ENCODE peak calls at places on chromosomes 6 and 20, in four cellular contexts. One of them, this sample, is unnamed.

GRCh38 chr6:16911088-16911487 is 149.8 kb upstream of the ATXN1 start:
- DNase-seq in HepG2: peak
- DNase-seq in K562: no peak
- DNase-seq in HEK293T: no peak
- DNase-seq in this sample: no peak

GRCh38 chr6:157471895-157472686 is 91.1 kb downstream of the ZDHHC14 start:
- DNase-seq in K562: no peak
- DNase-seq in HepG2: no peak
- DNase-seq in HEK293T: no peak
- DNase-seq in this sample: no peak

GRCh38 chr6:109441069-109441816 is 719 bp downstream of the SMPD2 start:
- DNase-seq in K562: peak
- DNase-seq in HEK293T: peak
- DNase-seq in HepG2: peak
- DNase-seq in this sample: no peak

GRCh38 chr6:28603920-28604319 is 78.2 kb downstream of the GPX5 start:
- DNase-seq in HEK293T: no peak
- DNase-seq in HepG2: no peak
- DNase-seq in K562: no peak
- DNase-seq in this sample: no peak

GRCh38 chr6:87730310-87730709 is 28.3 kb upstream of the AKIRIN2 start:
- DNase-seq in K562: no peak
- DNase-seq in HEK293T: no peak
- DNase-seq in HepG2: peak
- DNase-seq in this sample: no peak

GRCh38 chr20:1178103-1178502 is 6.7 kb downstream of the TMEM74B start:
- DNase-seq in HepG2: no peak
- DNase-seq in HEK293T: no peak
- DNase-seq in K562: no peak
- DNase-seq in this sample: no peak

GRCh38 chr6:136550045-136550329 is 235 bp downstream of the MAP7 start:
- DNase-seq in K562: no peak
- DNase-seq in HEK293T: peak
- DNase-seq in HepG2: no peak
- DNase-seq in this sample: no peak

GRCh38 chr6:32982084-32982701 is 13.8 kb downstream of the BRD2 start:
- DNase-seq in HEK293T: no peak
- DNase-seq in K562: peak
- DNase-seq in HepG2: no peak
- DNase-seq in this sample: no peak

GRCh38 chr6:67633058-67633457 is 1002.0 kb upstream of the ADGRB3 start:
- DNase-seq in K562: no peak
- DNase-seq in HepG2: no peak
- DNase-seq in HEK293T: no peak
- DNase-seq in this sample: no peak

GRCh38 chr6:42217165-42217522 is 517 bp downstream of the MRPS10 start:
- DNase-seq in HepG2: no peak
- DNase-seq in K562: no peak
- DNase-seq in HEK293T: no peak
- DNase-seq in this sample: no peak

GRCh38 chr6:157867155-157867559 is 44.1 kb downstream of the SNX9 start:
- DNase-seq in HEK293T: no peak
- DNase-seq in HepG2: no peak
- DNase-seq in K562: peak
- DNase-seq in this sample: no peak

GRCh38 chr20:50930139-50931047 is 844 bp downstream of the ADNP start:
- DNase-seq in HEK293T: no peak
- DNase-seq in HepG2: no peak
- DNase-seq in K562: peak
- DNase-seq in this sample: no peak

GRCh38 chr6:16623029-16623653 is 138.1 kb downstream of the ATXN1 start:
- DNase-seq in K562: peak
- DNase-seq in HepG2: no peak
- DNase-seq in HEK293T: no peak
- DNase-seq in this sample: no peak

GRCh38 chr6:167786859-167787675 is 39.6 kb upstream of the AFDN start:
- DNase-seq in HEK293T: no peak
- DNase-seq in HepG2: no peak
- DNase-seq in K562: no peak
- DNase-seq in this sample: no peak

GRCh38 chr6:36025932-36026327 is 1.5 kb upstream of the SLC26A8 start:
- DNase-seq in HepG2: peak
- DNase-seq in K562: peak
- DNase-seq in HEK293T: no peak
- DNase-seq in this sample: no peak

GRCh38 chr6:53770690-53771320 is 24.0 kb upstream of the LRRC1 start:
- DNase-seq in HEK293T: no peak
- DNase-seq in HepG2: no peak
- DNase-seq in K562: no peak
- DNase-seq in this sample: no peak

GRCh38 chr6:15023448-15023847 is 222.4 kb upstream of the JARID2 start:
- DNase-seq in K562: no peak
- DNase-seq in HepG2: no peak
- DNase-seq in HEK293T: no peak
- DNase-seq in this sample: peak

GRCh38 chr6:138509371-138509770 is 10.1 kb upstream of the NHSL1 start:
- DNase-seq in K562: peak
- DNase-seq in HepG2: peak
- DNase-seq in HEK293T: peak
- DNase-seq in this sample: no peak

GRCh38 chr6:44850367-44850766 is 462.9 kb downstream of the CDC5L start:
- DNase-seq in K562: no peak
- DNase-seq in HEK293T: no peak
- DNase-seq in HepG2: no peak
- DNase-seq in this sample: no peak

GRCh38 chr6:15987569-15987968 is 141.3 kb upstream of the MYLIP start:
- DNase-seq in HEK293T: no peak
- DNase-seq in HepG2: no peak
- DNase-seq in K562: peak
- DNase-seq in this sample: no peak

GRCh38 chr6:147970970-147971369 is 371.7 kb upstream of the SASH1 start:
- DNase-seq in HEK293T: no peak
- DNase-seq in K562: peak
- DNase-seq in HepG2: peak
- DNase-seq in this sample: no peak

GRCh38 chr6:2231438-2231837 is 14.0 kb downstream of the GMDS start:
- DNase-seq in HEK293T: no peak
- DNase-seq in HepG2: no peak
- DNase-seq in K562: no peak
- DNase-seq in this sample: no peak

GRCh38 chr6:109318328-109318876 is 63.9 kb downstream of the CD164 start:
- DNase-seq in HepG2: peak
- DNase-seq in K562: no peak
- DNase-seq in HEK293T: no peak
- DNase-seq in this sample: no peak

GRCh38 chr20:34083137-34083536 is 28.9 kb downstream of the EIF2S2 start:
- DNase-seq in HEK293T: no peak
- DNase-seq in HepG2: no peak
- DNase-seq in K562: peak
- DNase-seq in this sample: no peak

GRCh38 chr20:56032251-56032650 is 26.9 kb upstream of the CBLN4 start:
- DNase-seq in K562: peak
- DNase-seq in HepG2: no peak
- DNase-seq in HEK293T: no peak
- DNase-seq in this sample: no peak

GRCh38 chr6:117399924-117400323 is 25.8 kb downstream of the ROS1 start:
- DNase-seq in K562: no peak
- DNase-seq in HEK293T: peak
- DNase-seq in HepG2: peak
- DNase-seq in this sample: no peak

GRCh38 chr6:164331026-164331425 is 916.5 kb downstream of the QKI start:
- DNase-seq in HepG2: no peak
- DNase-seq in HEK293T: no peak
- DNase-seq in K562: peak
- DNase-seq in this sample: no peak

GRCh38 chr6:159828074-159828473 is 28.0 kb downstream of the PNLDC1 start:
- DNase-seq in K562: peak
- DNase-seq in HepG2: no peak
- DNase-seq in HEK293T: no peak
- DNase-seq in this sample: no peak

GRCh38 chr20:49558826-49559225 is 9.1 kb downstream of the PTGIS start:
- DNase-seq in K562: no peak
- DNase-seq in HEK293T: no peak
- DNase-seq in HepG2: no peak
- DNase-seq in this sample: no peak

GRCh38 chr20:63361507-63362425 is 617 bp upstream of the CHRNA4 start:
- DNase-seq in HepG2: no peak
- DNase-seq in K562: no peak
- DNase-seq in HEK293T: no peak
- DNase-seq in this sample: no peak

GRCh38 chr6:6516643-6517042 is 71.9 kb upstream of the LY86 start:
- DNase-seq in K562: no peak
- DNase-seq in HepG2: no peak
- DNase-seq in HEK293T: no peak
- DNase-seq in this sample: peak

GRCh38 chr6:34536251-34536958 is 19.7 kb downstream of the SPDEF start:
- DNase-seq in K562: no peak
- DNase-seq in HepG2: no peak
- DNase-seq in HEK293T: no peak
- DNase-seq in this sample: no peak

GRCh38 chr20:60304026-60304590 is 345.9 kb downstream of the CDH26 start:
- DNase-seq in HepG2: no peak
- DNase-seq in K562: no peak
- DNase-seq in HEK293T: no peak
- DNase-seq in this sample: no peak

GRCh38 chr20:57545927-57546662 is 14.8 kb upstream of the PCK1 start:
- DNase-seq in K562: no peak
- DNase-seq in HEK293T: no peak
- DNase-seq in HepG2: no peak
- DNase-seq in this sample: no peak

GRCh38 chr20:31945790-31946189 is 6.1 kb downstream of the PDRG1 start:
- DNase-seq in HepG2: no peak
- DNase-seq in HEK293T: no peak
- DNase-seq in K562: no peak
- DNase-seq in this sample: no peak

GRCh38 chr20:9407805-9408421 is 106.5 kb upstream of the LAMP5 start:
- DNase-seq in HepG2: peak
- DNase-seq in HEK293T: peak
- DNase-seq in K562: peak
- DNase-seq in this sample: peak

DNA sequence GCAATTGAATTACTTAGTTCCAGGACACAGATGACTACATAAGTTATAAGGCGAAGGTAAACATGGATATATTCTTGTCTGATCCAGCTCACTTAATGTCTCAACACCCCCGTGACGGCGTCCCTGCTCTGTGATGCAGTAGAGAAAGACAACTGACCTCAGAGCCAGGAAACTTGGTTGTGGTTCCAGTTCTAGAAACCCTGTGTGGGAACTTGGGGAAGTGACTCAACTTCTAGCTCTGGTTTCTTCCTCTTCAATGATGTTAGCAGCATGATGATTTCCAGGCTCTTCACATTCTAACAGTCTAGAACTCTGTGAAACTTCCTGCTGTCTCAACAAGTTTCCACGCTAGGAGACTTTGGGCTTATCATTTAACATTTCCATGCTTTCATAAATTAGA is 18.4 kb downstream of the LAMA4 start:
- DNase-seq in HEK293T: no peak
- DNase-seq in HepG2: no peak
- DNase-seq in K562: no peak
- DNase-seq in this sample: no peak
- TF ChIP-seq TARDBP in HEK293T: no peak
- TF ChIP-seq TARDBP in HepG2: no peak
- TF ChIP-seq TARDBP in K562: no peak
- TF ChIP-seq TARDBP in this sample: no peak

DNA sequence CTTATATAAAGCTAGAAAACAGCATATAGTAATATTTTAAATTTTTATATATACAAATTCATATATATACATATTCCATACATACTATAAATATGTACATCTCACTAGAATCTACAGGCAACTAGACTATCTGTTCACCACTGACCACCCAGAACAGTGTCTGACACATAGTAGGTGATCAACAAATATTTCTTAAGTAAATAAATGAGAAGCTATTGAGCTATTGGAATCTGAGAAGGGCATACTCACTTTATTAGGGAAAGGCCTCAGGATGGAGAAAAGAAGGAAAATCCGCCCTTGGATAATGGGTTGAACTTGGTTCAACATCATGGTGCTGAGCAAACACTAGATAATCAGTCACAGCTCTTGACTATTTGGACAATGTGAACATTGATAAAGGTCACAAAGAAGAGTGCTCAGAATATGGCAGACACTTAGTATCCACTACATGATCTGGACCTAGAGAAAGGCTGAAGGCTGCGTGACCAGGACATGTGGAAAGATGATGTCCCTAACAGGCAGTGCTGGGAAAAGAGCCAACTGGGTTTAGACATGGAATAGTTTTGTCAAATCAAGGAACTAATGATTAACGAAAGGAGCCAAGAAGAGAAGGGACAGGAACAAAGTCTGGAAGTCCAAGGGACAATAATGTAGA is 186.1 kb downstream of the TASP1 start:
- DNase-seq in HepG2: peak
- DNase-seq in HEK293T: no peak
- DNase-seq in K562: no peak
- DNase-seq in this sample: no peak
- TF ChIP-seq TARDBP in HepG2: no peak
- TF ChIP-seq TARDBP in HEK293T: no peak
- TF ChIP-seq TARDBP in K562: no peak
- TF ChIP-seq TARDBP in this sample: no peak

GRCh38 chr6:388202-388903 is 3.2 kb upstream of the IRF4 start:
- DNase-seq in HepG2: no peak
- DNase-seq in HEK293T: no peak
- DNase-seq in K562: no peak
- DNase-seq in this sample: no peak

GRCh38 chr6:386688-387266 is 4.8 kb upstream of the IRF4 start:
- DNase-seq in HEK293T: no peak
- DNase-seq in K562: no peak
- DNase-seq in HepG2: no peak
- DNase-seq in this sample: no peak

GRCh38 chr6:385614-386013 is 5.9 kb upstream of the IRF4 start:
- DNase-seq in K562: no peak
- DNase-seq in HepG2: no peak
- DNase-seq in HEK293T: no peak
- DNase-seq in this sample: no peak

GRCh38 chr6:389143-389542 is 2.4 kb upstream of the IRF4 start:
- DNase-seq in HEK293T: no peak
- DNase-seq in HepG2: no peak
- DNase-seq in K562: no peak
- DNase-seq in this sample: no peak

GRCh38 chr6:387293-387694 is 4.3 kb upstream of the IRF4 start:
- DNase-seq in HepG2: no peak
- DNase-seq in HEK293T: no peak
- DNase-seq in K562: no peak
- DNase-seq in this sample: no peak
- TF ChIP-seq TARDBP in HepG2: no peak
- TF ChIP-seq TARDBP in HEK293T: no peak
- TF ChIP-seq TARDBP in K562: no peak
- TF ChIP-seq TARDBP in this sample: no peak

DNA sequence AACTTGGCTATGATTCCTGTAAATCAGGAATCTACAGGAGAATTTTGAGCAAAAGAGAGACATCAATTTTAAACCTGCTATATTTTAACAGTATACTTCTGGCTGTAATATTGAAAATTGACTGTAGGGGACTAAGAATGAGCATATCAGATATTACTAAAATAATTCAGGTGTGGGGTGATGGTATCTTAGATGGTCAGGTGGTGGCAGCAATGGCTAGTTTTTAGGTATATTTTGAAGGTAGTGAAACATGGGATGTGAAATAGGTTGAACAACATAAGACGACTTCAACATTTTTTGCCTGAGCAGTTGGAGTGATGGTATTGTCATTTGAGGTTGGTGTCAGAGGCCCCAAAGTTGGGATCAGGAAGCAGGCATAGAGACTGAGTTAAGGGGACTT is 32.1 kb downstream of the FAM83B start:
- DNase-seq in K562: no peak
- DNase-seq in HEK293T: peak
- DNase-seq in HepG2: peak
- DNase-seq in this sample: no peak
- TF ChIP-seq TARDBP in K562: no peak
- TF ChIP-seq TARDBP in HEK293T: no peak
- TF ChIP-seq TARDBP in HepG2: no peak
- TF ChIP-seq TARDBP in this sample: no peak